ENCODE peak calls at places on chromosomes 16 and 17, in four cellular contexts. One of them, this sample, is unnamed. For H3K4me1, the result is how much of the 10 kb centered on the place peaks cover.

GRCh38 chr16:26526633-26527032 is 540.1 kb upstream of the C16orf82 start:
- DNase-seq in iPS DF 6.9: no peak
- DNase-seq in ascending aorta: no peak
- DNase-seq in psoas muscle: no peak
- DNase-seq in this sample: no peak

GRCh38 chr16:66390346-66391108 is 24.0 kb downstream of the CDH5 start:
- DNase-seq in iPS DF 6.9: no peak
- DNase-seq in ascending aorta: no peak
- DNase-seq in psoas muscle: no peak
- DNase-seq in this sample: no peak

GRCh38 chr17:44636562-44636961 is 19.7 kb upstream of the MEIOC start:
- DNase-seq in iPS DF 6.9: no peak
- DNase-seq in ascending aorta: no peak
- DNase-seq in psoas muscle: no peak
- DNase-seq in this sample: peak

GRCh38 chr16:49675417-49675816 is 180.5 kb downstream of the ZNF423 start:
- DNase-seq in iPS DF 6.9: no peak
- DNase-seq in ascending aorta: no peak
- DNase-seq in psoas muscle: no peak
- DNase-seq in this sample: no peak

GRCh38 chr17:58300336-58300735 is 19.6 kb upstream of the MPO start:
- DNase-seq in iPS DF 6.9: no peak
- DNase-seq in ascending aorta: no peak
- DNase-seq in psoas muscle: no peak
- DNase-seq in this sample: no peak

GRCh38 chr17:49975531-49975930 is 6.5 kb downstream of the DLX4 start:
- DNase-seq in iPS DF 6.9: no peak
- DNase-seq in ascending aorta: no peak
- DNase-seq in psoas muscle: no peak
- DNase-seq in this sample: peak

GRCh38 chr16:68539704-68540370 is 746 bp downstream of the ZFP90 start:
- DNase-seq in iPS DF 6.9: no peak
- DNase-seq in ascending aorta: no peak
- DNase-seq in psoas muscle: no peak
- DNase-seq in this sample: peak

GRCh38 chr16:66306366-66307150 is 59.9 kb upstream of the CDH5 start:
- DNase-seq in iPS DF 6.9: no peak
- DNase-seq in ascending aorta: no peak
- DNase-seq in psoas muscle: no peak
- DNase-seq in this sample: no peak

GRCh38 chr16:85234310-85235235 is 122.3 kb upstream of the CIBAR2 start:
- DNase-seq in iPS DF 6.9: peak
- DNase-seq in ascending aorta: no peak
- DNase-seq in psoas muscle: peak
- DNase-seq in this sample: peak

GRCh38 chr17:29216856-29217255 is 29.8 kb upstream of the CRYBA1 start:
- DNase-seq in iPS DF 6.9: no peak
- DNase-seq in ascending aorta: no peak
- DNase-seq in psoas muscle: no peak
- DNase-seq in this sample: no peak

GRCh38 chr17:1871743-1872142 is 41.9 kb downstream of the RPA1 start:
- DNase-seq in iPS DF 6.9: no peak
- DNase-seq in ascending aorta: no peak
- DNase-seq in psoas muscle: no peak
- DNase-seq in this sample: no peak

GRCh38 chr16:53052519-53053501 is at the start of gene CHD9NB:
- DNase-seq in iPS DF 6.9: no peak
- DNase-seq in ascending aorta: no peak
- DNase-seq in psoas muscle: no peak
- DNase-seq in this sample: peak

GRCh38 chr17:14341866-14342265 is 41.0 kb downstream of the HS3ST3B1 start:
- DNase-seq in iPS DF 6.9: no peak
- DNase-seq in ascending aorta: no peak
- DNase-seq in psoas muscle: no peak
- DNase-seq in this sample: peak

GRCh38 chr16:30077656-30078055 is 1.9 kb downstream of the PPP4C start:
- DNase-seq in iPS DF 6.9: no peak
- DNase-seq in ascending aorta: no peak
- DNase-seq in psoas muscle: no peak
- DNase-seq in this sample: no peak

GRCh38 chr16:535446-536405 is 8.2 kb downstream of the CAPN15 start:
- DNase-seq in iPS DF 6.9: no peak
- DNase-seq in ascending aorta: no peak
- DNase-seq in psoas muscle: peak
- DNase-seq in this sample: peak

GRCh38 chr17:73625975-73626706 is 18.1 kb downstream of the SDK2 start:
- DNase-seq in iPS DF 6.9: no peak
- DNase-seq in ascending aorta: no peak
- DNase-seq in psoas muscle: peak
- DNase-seq in this sample: peak

GRCh38 chr17:34066528-34066927 is 188.6 kb upstream of the CCL2 start:
- DNase-seq in iPS DF 6.9: no peak
- DNase-seq in ascending aorta: no peak
- DNase-seq in psoas muscle: no peak
- DNase-seq in this sample: no peak

GRCh38 chr16:23826528-23827244 is 9.1 kb upstream of the PRKCB start:
- DNase-seq in iPS DF 6.9: no peak
- DNase-seq in ascending aorta: no peak
- DNase-seq in psoas muscle: no peak
- DNase-seq in this sample: no peak

GRCh38 chr16:30603945-30604315 is 6.3 kb downstream of the ZNF689 start:
- DNase-seq in iPS DF 6.9: no peak
- DNase-seq in ascending aorta: no peak
- DNase-seq in psoas muscle: no peak
- DNase-seq in this sample: no peak

GRCh38 chr17:72432143-72432604 is 311.4 kb downstream of the SOX9 start:
- DNase-seq in iPS DF 6.9: no peak
- DNase-seq in ascending aorta: no peak
- DNase-seq in psoas muscle: no peak
- DNase-seq in this sample: peak

GRCh38 chr16:21653571-21653970 is 1.2 kb upstream of the IGSF6 start:
- DNase-seq in iPS DF 6.9: no peak
- DNase-seq in ascending aorta: no peak
- DNase-seq in psoas muscle: no peak
- DNase-seq in this sample: no peak

GRCh38 chr17:80455328-80455710 is 21.1 kb downstream of the NPTX1 start:
- DNase-seq in iPS DF 6.9: no peak
- DNase-seq in ascending aorta: no peak
- DNase-seq in psoas muscle: peak
- DNase-seq in this sample: peak

GRCh38 chr17:67377727-67378443 is 804 bp downstream of the PITPNC1 start:
- DNase-seq in iPS DF 6.9: no peak
- DNase-seq in ascending aorta: no peak
- DNase-seq in psoas muscle: peak
- DNase-seq in this sample: peak

GRCh38 chr17:12222392-12222791 is 201.7 kb downstream of the MAP2K4 start:
- DNase-seq in iPS DF 6.9: no peak
- DNase-seq in ascending aorta: no peak
- DNase-seq in psoas muscle: no peak
- DNase-seq in this sample: no peak

GRCh38 chr16:78607465-78607864 is 508.0 kb downstream of the WWOX start:
- DNase-seq in iPS DF 6.9: no peak
- DNase-seq in ascending aorta: no peak
- DNase-seq in psoas muscle: no peak
- DNase-seq in this sample: no peak

GRCh38 chr16:67181346-67181745 is 2.4 kb downstream of the MATCAP1 start:
- DNase-seq in iPS DF 6.9: no peak
- DNase-seq in ascending aorta: no peak
- DNase-seq in psoas muscle: no peak
- DNase-seq in this sample: no peak

GRCh38 chr17:29138184-29138955 is 41.8 kb downstream of the MYO18A start:
- DNase-seq in iPS DF 6.9: no peak
- DNase-seq in ascending aorta: no peak
- DNase-seq in psoas muscle: no peak
- DNase-seq in this sample: no peak

GRCh38 chr16:50719401-50720337 is 22.2 kb upstream of the CYLD start:
- DNase-seq in iPS DF 6.9: no peak
- DNase-seq in ascending aorta: no peak
- DNase-seq in psoas muscle: no peak
- DNase-seq in this sample: no peak

GRCh38 chr17:78875738-78876597 is 27.0 kb downstream of the CEP295NL start:
- DNase-seq in iPS DF 6.9: no peak
- DNase-seq in ascending aorta: no peak
- DNase-seq in psoas muscle: no peak
- DNase-seq in this sample: peak

DNA sequence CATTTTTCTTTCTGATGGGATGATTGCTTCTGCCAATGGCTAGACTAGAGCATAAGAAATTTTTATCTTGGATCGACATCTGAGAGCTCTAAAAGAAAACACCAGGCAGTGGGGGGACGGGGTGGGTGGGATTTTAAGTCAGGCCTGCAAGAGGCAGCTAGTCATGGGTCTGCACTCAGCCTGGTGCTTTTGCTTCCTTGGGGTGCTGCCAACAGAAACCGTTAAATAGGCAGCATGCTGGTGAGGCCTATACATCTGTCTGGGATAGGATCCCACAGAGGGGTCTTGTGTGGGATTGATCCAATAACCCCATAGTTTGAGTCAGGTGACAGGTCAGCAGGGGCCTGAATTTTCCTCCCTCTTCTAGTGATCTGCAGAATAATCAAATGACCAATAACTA is 26.9 kb downstream of the ZNRF1 start:
- DNase-seq in iPS DF 6.9: no peak
- DNase-seq in ascending aorta: no peak
- DNase-seq in psoas muscle: no peak
- DNase-seq in this sample: no peak
- H3K4me1 ChIP-seq in iPS DF 6.9: under half
- H3K4me1 ChIP-seq in ascending aorta: under half
- H3K4me1 ChIP-seq in psoas muscle: under half
- H3K4me1 ChIP-seq in this sample: under half

GRCh38 chr17:17128476-17129075 is 77.6 kb downstream of the PLD6 start:
- DNase-seq in iPS DF 6.9: no peak
- DNase-seq in ascending aorta: no peak
- DNase-seq in psoas muscle: no peak
- DNase-seq in this sample: no peak
- H3K27ac ChIP-seq in iPS DF 6.9: no peak
- H3K27ac ChIP-seq in ascending aorta: no peak
- H3K27ac ChIP-seq in psoas muscle: peak
- H3K27ac ChIP-seq in this sample: no peak

GRCh38 chr16:11498683-11499082 is 88.0 kb downstream of the LITAF start:
- DNase-seq in iPS DF 6.9: no peak
- DNase-seq in ascending aorta: no peak
- DNase-seq in psoas muscle: no peak
- DNase-seq in this sample: no peak
- H3K4me1 ChIP-seq in iPS DF 6.9: under half
- H3K4me1 ChIP-seq in ascending aorta: under half
- H3K4me1 ChIP-seq in psoas muscle: under half
- H3K4me1 ChIP-seq in this sample: under half

DNA sequence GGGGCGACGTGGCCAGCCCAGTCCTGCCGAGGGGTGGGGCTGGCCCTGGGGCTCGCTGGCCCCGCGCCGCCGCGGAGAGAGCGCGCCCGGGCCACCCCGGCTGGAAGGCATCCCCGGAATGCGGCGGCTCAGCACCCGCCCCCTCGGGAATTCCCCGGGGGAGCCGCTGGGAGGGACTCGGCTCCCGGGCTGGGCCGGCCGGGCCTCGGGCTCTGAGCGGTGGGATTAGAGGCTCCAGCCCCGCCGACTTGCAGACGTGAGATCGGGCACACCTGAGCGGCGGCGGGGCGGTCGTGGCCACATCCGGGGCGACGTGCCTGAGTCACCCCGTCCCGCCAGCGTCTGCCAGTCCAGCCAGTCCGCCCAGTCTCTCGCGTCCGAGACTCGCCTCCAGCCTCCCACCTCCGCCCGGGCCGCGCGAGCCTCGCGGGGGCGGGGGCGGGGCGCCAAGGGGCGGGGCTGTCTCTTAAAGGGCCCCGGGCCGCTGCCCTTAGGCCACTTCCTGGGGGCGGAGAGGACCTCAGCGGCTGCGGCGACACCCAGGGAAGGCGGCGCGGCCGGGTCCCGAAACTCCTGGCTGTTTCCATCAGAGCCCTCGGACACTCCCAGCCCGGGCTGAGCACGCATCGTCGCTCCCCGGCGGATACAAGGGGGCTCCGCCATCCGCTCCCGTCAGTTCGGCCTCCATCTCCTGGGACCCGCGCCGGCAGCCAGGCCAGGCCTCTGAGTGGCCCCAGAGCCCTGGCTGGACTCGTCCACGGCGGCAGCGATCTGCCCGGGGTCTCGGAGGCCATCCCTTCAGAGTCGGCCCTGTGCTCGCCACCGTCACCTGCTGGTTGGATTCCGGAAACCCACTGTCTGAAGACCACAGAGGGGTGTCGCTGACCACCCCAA is at the start of gene KCTD11:
- DNase-seq in iPS DF 6.9: no peak
- DNase-seq in ascending aorta: peak
- DNase-seq in psoas muscle: peak
- DNase-seq in this sample: peak
- H3K27ac ChIP-seq in iPS DF 6.9: no peak
- H3K27ac ChIP-seq in ascending aorta: peak
- H3K27ac ChIP-seq in psoas muscle: peak
- H3K27ac ChIP-seq in this sample: peak

DNA sequence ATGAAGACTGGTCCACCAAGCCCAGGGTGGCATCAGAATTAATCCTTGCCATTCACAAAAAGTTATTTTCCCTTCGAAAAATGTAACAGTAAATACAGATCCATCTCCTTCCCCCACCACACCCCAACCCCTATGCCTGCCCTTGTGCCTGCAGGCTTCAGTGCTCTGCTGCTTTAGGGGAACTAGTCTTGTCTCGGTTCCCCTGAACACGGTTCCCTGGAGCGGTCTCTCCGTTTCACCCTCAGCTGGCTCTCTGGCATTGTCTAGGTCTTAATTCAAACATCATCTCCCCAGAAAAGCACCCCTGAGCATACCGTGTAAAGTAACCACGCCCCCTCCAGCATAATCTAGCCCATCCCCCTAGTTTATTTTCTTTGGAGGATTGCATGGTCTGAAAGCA is 25.8 kb downstream of the EMP2 start:
- DNase-seq in iPS DF 6.9: no peak
- DNase-seq in ascending aorta: no peak
- DNase-seq in psoas muscle: no peak
- DNase-seq in this sample: no peak
- H3K4me1 ChIP-seq in iPS DF 6.9: under half
- H3K4me1 ChIP-seq in ascending aorta: under half
- H3K4me1 ChIP-seq in psoas muscle: under half
- H3K4me1 ChIP-seq in this sample: under half

DNA sequence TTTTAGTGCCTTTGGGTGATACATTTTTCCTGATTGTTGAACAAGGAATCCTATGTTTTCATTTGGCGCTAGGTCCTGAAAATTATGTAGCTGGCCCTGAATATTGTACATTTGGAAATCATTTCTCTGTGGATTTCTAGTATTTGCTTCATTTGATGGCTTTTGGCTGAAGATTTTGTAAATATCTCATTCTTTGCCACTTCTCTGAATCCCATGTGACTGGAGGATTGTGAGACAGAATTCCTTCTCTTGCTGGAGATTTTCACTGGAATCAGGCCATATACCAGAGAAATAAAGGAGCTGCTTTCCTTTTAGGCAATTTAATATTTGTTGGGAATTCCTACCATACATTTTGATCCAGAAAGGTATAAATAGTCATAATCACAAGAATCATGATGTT is 8.6 kb downstream of the KRT28 start:
- DNase-seq in iPS DF 6.9: no peak
- DNase-seq in ascending aorta: no peak
- DNase-seq in psoas muscle: no peak
- DNase-seq in this sample: no peak
- H3K27ac ChIP-seq in iPS DF 6.9: no peak
- H3K27ac ChIP-seq in ascending aorta: no peak
- H3K27ac ChIP-seq in psoas muscle: no peak
- H3K27ac ChIP-seq in this sample: no peak

This sample was measured in SJCRH30.